ENCODE peak calls at places on chromosomes 13 and 19, in six cellular contexts. C is IMR-90, I is Peyer's patch, W is A549, T is breast epithelium, G is AG04450. J is an unnamed sample.

GRCh38 chr19:2261438-2262172 is 5.4 kb upstream of the JSRP1 start:
- DNase-seq in T (no peak), G (no peak), W (no peak), I (peak), C (no peak), J (no peak)

GRCh38 chr19:50331187-50332013 is 2.2 kb upstream of the KCNC3 start:
- DNase-seq in T (no peak), W (no peak), I (no peak), C (no peak), G (no peak), J (no peak)

GRCh38 chr13:22696433-22696832 is 484.3 kb upstream of the SGCG start:
- DNase-seq in W (no peak), I (no peak), G (no peak), C (no peak), T (no peak), J (no peak)

GRCh38 chr13:38372818-38373217 is 23.2 kb downstream of the UFM1 start:
- DNase-seq in C (no peak), T (peak), G (no peak), I (no peak), W (no peak), J (no peak)

GRCh38 chr13:42322806-42323205 is 50.9 kb downstream of the AKAP11 start:
- DNase-seq in T (no peak), C (no peak), G (no peak), I (no peak), W (no peak), J (no peak)

GRCh38 chr13:90800082-90800746 is 547.3 kb upstream of the MIR17HG start:
- DNase-seq in G (no peak), C (no peak), W (no peak), T (no peak), I (peak), J (no peak)

GRCh38 chr19:48715276-48715675 is 4.2 kb downstream of the MAMSTR start:
- DNase-seq in I (no peak), W (no peak), G (no peak), T (no peak), C (no peak), J (no peak)

GRCh38 chr19:45472557-45473365 is 5.0 kb downstream of the FOSB start:
- DNase-seq in T (no peak), G (no peak), C (no peak), W (no peak), I (no peak), J (no peak)

GRCh38 chr19:1598777-1599459 is 6.3 kb upstream of the MBD3 start:
- DNase-seq in T (no peak), I (no peak), W (no peak), G (no peak), C (no peak), J (no peak)

GRCh38 chr19:17296278-17296677 is 6.9 kb downstream of the ABHD8 start:
- DNase-seq in G (no peak), I (no peak), W (peak), T (no peak), C (peak), J (no peak)

GRCh38 chr13:113670541-113670940 is 3.5 kb downstream of the GRK1 start:
- DNase-seq in C (no peak), I (peak), W (no peak), G (no peak), T (peak), J (no peak)

GRCh38 chr13:41456768-41457588 is at the start of gene RGCC:
- DNase-seq in T (no peak), W (peak), G (no peak), C (peak), I (peak), J (peak)

GRCh38 chr19:30222428-30222873 is 149.7 kb upstream of the ZNF536 start:
- DNase-seq in G (no peak), C (no peak), T (no peak), I (no peak), W (peak), J (no peak)

GRCh38 chr19:41530761-41531301 is 45.1 kb upstream of the CEACAM21 start:
- DNase-seq in I (no peak), T (no peak), W (no peak), G (no peak), C (no peak), J (no peak)

GRCh38 chr13:58843567-58843966 is 1212.0 kb downstream of the PCDH17 start:
- DNase-seq in I (no peak), W (no peak), G (no peak), C (no peak), T (no peak), J (no peak)

GRCh38 chr19:47801270-47801669 is 3.1 kb downstream of the TPRX1 start:
- DNase-seq in I (no peak), C (no peak), G (no peak), T (no peak), W (no peak), J (no peak)

GRCh38 chr13:106362637-106363036 is 172.8 kb downstream of the EFNB2 start:
- DNase-seq in W (no peak), C (no peak), G (no peak), T (no peak), I (no peak), J (no peak)

GRCh38 chr13:47610687-47611086 is 390.4 kb downstream of the SUCLA2 start:
- DNase-seq in W (no peak), G (no peak), I (no peak), C (no peak), T (no peak), J (no peak)
- H3K4me3 ChIP-seq in W (no peak), G (no peak), I (no peak), C (no peak), T (no peak), J (no peak)

DNA sequence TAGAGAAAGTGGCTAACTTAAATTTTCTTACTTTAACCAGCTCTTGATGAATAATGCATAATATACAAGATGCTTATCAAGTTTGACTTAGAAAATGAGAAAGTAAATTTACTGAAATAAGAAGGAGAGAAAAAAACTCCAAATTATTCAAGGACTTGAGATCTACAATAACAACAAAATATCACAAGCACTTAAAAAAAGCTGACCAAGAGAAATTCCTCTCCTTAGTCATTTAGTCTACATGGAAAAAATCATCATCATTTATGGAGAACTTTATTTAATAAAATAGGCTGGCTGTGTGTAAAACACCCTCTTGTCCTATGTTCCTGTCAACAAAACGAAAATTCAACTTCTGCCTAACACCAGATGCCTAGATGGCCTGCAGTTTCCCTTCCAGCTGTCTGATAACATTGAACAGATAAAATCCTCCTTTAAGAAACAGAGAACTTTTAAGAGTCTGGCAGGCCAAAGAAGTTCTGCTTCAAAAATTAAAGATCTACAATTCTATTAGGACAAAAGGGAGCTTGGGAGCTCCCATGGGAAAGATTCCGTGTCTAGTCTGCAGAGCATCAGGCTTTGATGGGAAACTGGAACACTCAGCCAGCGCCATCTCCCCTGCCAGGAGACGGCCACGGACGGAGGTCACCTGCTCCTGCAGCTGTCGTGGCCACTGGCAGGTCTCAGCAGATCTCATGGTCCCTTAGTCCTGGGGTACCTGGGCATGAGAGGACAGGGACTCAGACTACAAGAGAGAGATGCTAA is 37.9 kb upstream of the ATP11A start:
- DNase-seq in T (peak), G (no peak), I (no peak), W (no peak), C (no peak), J (no peak)
- H3K4me3 ChIP-seq in T (no peak), G (no peak), I (no peak), W (no peak), C (no peak), J (no peak)

GRCh38 chr19:7863157-7863970 is 10.8 kb downstream of the PRR36 start:
- DNase-seq in C (no peak), I (no peak), T (no peak), W (no peak), G (no peak), J (no peak)

GRCh38 chr19:7861619-7862412 is 12.4 kb downstream of the PRR36 start:
- DNase-seq in C (no peak), I (no peak), G (no peak), T (no peak), W (no peak), J (no peak)

GRCh38 chr19:7863971-7864718 is 10.0 kb downstream of the PRR36 start:
- DNase-seq in I (no peak), W (no peak), T (no peak), C (no peak), G (no peak), J (no peak)

GRCh38 chr19:7860902-7861618 is 13.1 kb downstream of the PRR36 start:
- DNase-seq in I (no peak), W (no peak), T (no peak), C (no peak), G (no peak), J (no peak)

DNA sequence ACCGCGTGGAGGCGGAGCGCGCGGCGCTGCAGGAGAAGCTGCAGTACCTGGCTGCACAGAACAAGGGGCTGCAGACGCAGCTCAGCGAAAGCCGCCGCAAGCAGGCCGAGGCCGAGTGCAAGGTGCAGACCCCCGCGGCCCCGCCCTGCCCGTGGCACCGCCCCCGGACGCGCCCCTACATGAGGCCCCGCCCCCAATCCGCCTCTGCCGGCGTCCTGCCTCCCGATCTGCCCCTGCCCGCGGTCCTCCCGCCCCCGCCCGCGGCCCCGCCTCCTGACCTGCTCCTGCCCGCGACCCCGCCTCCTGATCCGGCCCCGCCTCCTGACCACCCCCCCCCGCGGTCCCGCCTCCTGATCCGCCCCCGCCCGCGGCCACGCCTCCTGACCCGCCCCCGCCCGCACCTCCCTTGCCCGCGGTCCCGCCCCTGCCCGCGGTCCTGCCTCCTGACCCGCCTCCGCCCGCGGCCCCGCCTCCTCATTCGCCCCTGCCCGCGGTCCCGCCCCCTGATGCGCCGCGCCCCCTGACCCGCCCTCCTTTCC is 11.7 kb downstream of the PRR36 start:
- DNase-seq in G (no peak), C (peak), T (peak), I (peak), W (no peak), J (no peak)
- H3K4me3 ChIP-seq in G (no peak), C (peak), T (no peak), I (peak), W (peak), J (peak)

GRCh38 chr19:18854982-18855381 is 23.2 kb downstream of the UPF1 start:
- DNase-seq in I (no peak), W (no peak), G (no peak), C (no peak), T (no peak), J (no peak)
- H3K4me3 ChIP-seq in I (no peak), W (no peak), G (no peak), C (no peak), T (no peak), J (no peak)

GRCh38 chr13:93398167-93398566 is 171.6 kb downstream of the GPC6 start:
- DNase-seq in I (no peak), G (no peak), C (peak), T (no peak), W (no peak), J (no peak)

GRCh38 chr13:93397619-93398018 is 171.0 kb downstream of the GPC6 start:
- DNase-seq in C (no peak), T (no peak), G (no peak), I (no peak), W (no peak), J (no peak)
- H3K4me3 ChIP-seq in C (no peak), T (no peak), G (no peak), I (no peak), W (no peak), J (no peak)

GRCh38 chr13:30846311-30846710 is 59.8 kb upstream of the MEDAG start:
- DNase-seq in G (no peak), W (no peak), C (peak), I (no peak), T (no peak), J (no peak)
- H3K4me3 ChIP-seq in G (no peak), W (no peak), C (no peak), I (no peak), T (no peak), J (no peak)